ENCODE peak calls at places on chromosomes 2 and 18, in six cellular contexts. D is HepG2, N is tibial nerve, O is body of pancreas, Y is heart left ventricle, B is spleen. U is an unnamed sample.

GRCh38 chr18:8264861-8265411 is 344.3 kb upstream of the RAB12 start:
- DNase-seq in Y (no peak), O (peak), N (no peak), B (no peak), D (peak), U (no peak)

GRCh38 chr2:239262484-239263230 is 138.2 kb downstream of the HDAC4 start:
- DNase-seq in B (no peak), Y (no peak), D (no peak), N (no peak), O (no peak), U (no peak)

GRCh38 chr18:46260879-46261143 is 156.6 kb downstream of the HAUS1 start:
- DNase-seq in Y (no peak), O (no peak), D (no peak), N (no peak), B (no peak), U (no peak)

GRCh38 chr2:138830547-138830946 is 50.4 kb upstream of the NXPH2 start:
- DNase-seq in O (no peak), Y (no peak), B (no peak), D (no peak), N (no peak), U (no peak)

GRCh38 chr2:211854832-211855231 is 683.8 kb downstream of the ERBB4 start:
- DNase-seq in B (no peak), D (no peak), Y (no peak), N (no peak), O (no peak), U (no peak)

GRCh38 chr2:121755237-121756111 is at the start of gene TSN:
- DNase-seq in O (peak), B (peak), D (peak), N (peak), Y (peak), U (peak)

GRCh38 chr2:183951636-183952035 is 646.7 kb upstream of the ZNF804A start:
- DNase-seq in N (no peak), D (no peak), O (no peak), B (no peak), Y (no peak), U (no peak)

GRCh38 chr2:149991576-149991975 is 404.0 kb upstream of the MMADHC start:
- DNase-seq in B (no peak), N (no peak), O (no peak), Y (no peak), D (peak), U (no peak)

GRCh38 chr2:150627526-150627925 is 140.1 kb upstream of the RND3 start:
- DNase-seq in O (no peak), D (no peak), N (no peak), B (no peak), Y (no peak), U (no peak)

GRCh38 chr18:59429608-59430007 is 70.5 kb upstream of the LMAN1 start:
- DNase-seq in D (no peak), O (no peak), N (no peak), Y (no peak), B (no peak), U (no peak)

GRCh38 chr2:179222076-179222475 is 42.6 kb downstream of the SESTD1 start:
- DNase-seq in O (no peak), B (no peak), N (no peak), D (no peak), Y (no peak), U (no peak)

GRCh38 chr18:51988277-51988676 is 351.7 kb upstream of the DCC start:
- DNase-seq in D (no peak), Y (no peak), B (no peak), N (no peak), O (no peak), U (no peak)

GRCh38 chr2:16900405-16901025 is 234.9 kb upstream of the CYRIA start:
- DNase-seq in O (peak), N (no peak), Y (no peak), B (no peak), D (peak), U (peak)

GRCh38 chr2:10495988-10496313 is 47.8 kb upstream of the ODC1 start:
- DNase-seq in B (peak), O (no peak), N (no peak), Y (no peak), D (no peak), U (no peak)

GRCh38 chr2:8448822-8449577 is 232.9 kb upstream of the ID2 start:
- DNase-seq in Y (no peak), D (no peak), N (no peak), B (no peak), O (no peak), U (no peak)

GRCh38 chr2:135030826-135031225 is 16.4 kb downstream of the MAP3K19 start:
- DNase-seq in B (no peak), Y (no peak), N (no peak), D (peak), O (peak), U (no peak)

GRCh38 chr2:197261808-197262226 is 48.8 kb downstream of the ANKRD44 start:
- DNase-seq in D (no peak), Y (no peak), B (no peak), O (no peak), N (no peak), U (no peak)
- TF ChIP-seq POLR2A in D (no peak), Y (no peak), B (no peak), O (no peak), N (no peak), U (no peak)

GRCh38 chr18:3604260-3604625 is 154.3 kb downstream of the TGIF1 start:
- DNase-seq in D (no peak), Y (no peak), N (no peak), O (no peak), B (no peak), U (no peak)

GRCh38 chr18:3607309-3608098 is 157.5 kb downstream of the TGIF1 start:
- DNase-seq in B (peak), O (no peak), N (no peak), Y (no peak), D (no peak), U (no peak)

GRCh38 chr18:3604626-3605408 is 154.8 kb downstream of the TGIF1 start:
- DNase-seq in B (peak), Y (no peak), D (peak), N (no peak), O (no peak), U (no peak)

GRCh38 chr18:3603460-3604259 is 153.7 kb downstream of the TGIF1 start:
- DNase-seq in Y (no peak), B (peak), D (peak), N (no peak), O (peak), U (peak)

GRCh38 chr18:3605562-3606443 is 155.8 kb downstream of the TGIF1 start:
- DNase-seq in Y (no peak), B (peak), O (no peak), N (no peak), D (no peak), U (no peak)
- TF ChIP-seq POLR2A in Y (no peak), B (no peak), O (no peak), N (no peak), D (no peak), U (no peak)

DNA sequence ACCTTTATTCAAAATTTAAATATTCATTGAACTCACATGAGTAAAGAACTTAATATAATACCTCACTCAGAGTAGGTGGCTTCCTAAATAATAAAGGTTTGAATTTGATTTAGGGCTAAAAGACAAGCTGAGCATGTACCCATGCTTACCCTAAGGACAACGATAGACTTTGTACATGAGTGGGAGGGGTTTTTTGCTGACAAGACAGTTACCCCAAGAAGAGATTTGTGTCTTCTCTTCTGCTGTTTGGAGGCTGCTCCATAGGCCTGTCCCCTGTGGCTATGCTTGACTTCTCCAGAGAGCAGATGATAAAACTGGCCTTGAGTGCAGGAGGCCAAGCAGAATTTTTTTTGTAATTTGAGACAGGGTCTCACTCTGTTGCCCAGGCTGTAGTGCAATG is 383.9 kb downstream of the TMEM182 start:
- DNase-seq in D (no peak), Y (no peak), N (no peak), O (no peak), B (no peak), U (no peak)
- TF ChIP-seq POLR2A in D (no peak), Y (no peak), N (no peak), O (no peak), B (no peak), U (no peak)

GRCh38 chr2:172951554-172951953 is 124.1 kb upstream of the MAP3K20 start:
- DNase-seq in Y (no peak), N (no peak), O (no peak), B (no peak), D (no peak), U (no peak)
- TF ChIP-seq POLR2A in Y (no peak), N (no peak), O (no peak), B (no peak), D (no peak), U (no peak)

GRCh38 chr18:79336556-79337142 is 59.1 kb upstream of the NFATC1 start:
- DNase-seq in N (no peak), Y (no peak), B (no peak), O (no peak), D (no peak), U (no peak)

GRCh38 chr18:79335833-79336360 is 59.8 kb upstream of the NFATC1 start:
- DNase-seq in D (no peak), N (no peak), Y (no peak), O (no peak), B (no peak), U (no peak)

GRCh38 chr18:79337620-79338019 is 58.1 kb upstream of the NFATC1 start:
- DNase-seq in O (no peak), N (no peak), D (no peak), Y (no peak), B (no peak), U (no peak)

GRCh38 chr18:79339094-79339908 is 56.4 kb upstream of the NFATC1 start:
- DNase-seq in Y (no peak), N (no peak), B (no peak), D (no peak), O (no peak), U (no peak)

GRCh38 chr18:79337184-79337583 is 58.5 kb upstream of the NFATC1 start:
- DNase-seq in B (no peak), Y (no peak), N (no peak), O (no peak), D (no peak), U (no peak)
- TF ChIP-seq POLR2A in B (no peak), Y (no peak), N (no peak), O (no peak), D (no peak), U (no peak)

GRCh38 chr18:76988015-76988826 is 144.4 kb downstream of the MBP start:
- DNase-seq in D (no peak), O (no peak), N (no peak), Y (peak), B (peak), U (no peak)
- TF ChIP-seq POLR2A in D (no peak), O (peak), N (no peak), Y (no peak), B (no peak), U (no peak)

GRCh38 chr2:120253021-120253882 is 600 bp downstream of the RALB start:
- DNase-seq in N (peak), D (peak), Y (peak), O (peak), B (peak), U (no peak)
- TF ChIP-seq POLR2A in N (no peak), D (no peak), Y (no peak), O (peak), B (no peak), U (no peak)

GRCh38 chr2:233448220-233448559 is 93.9 kb downstream of the DGKD start:
- DNase-seq in D (peak), Y (no peak), B (peak), N (no peak), O (no peak), U (no peak)

GRCh38 chr2:233447506-233448219 is 93.4 kb downstream of the DGKD start:
- DNase-seq in N (no peak), D (no peak), B (peak), Y (no peak), O (no peak), U (no peak)

GRCh38 chr2:233448565-233448964 is 94.3 kb downstream of the DGKD start:
- DNase-seq in D (peak), N (no peak), Y (no peak), O (no peak), B (peak), U (no peak)

GRCh38 chr2:233449921-233450853 is 95.9 kb downstream of the DGKD start:
- DNase-seq in B (peak), O (no peak), Y (no peak), N (peak), D (no peak), U (no peak)

GRCh38 chr2:233449071-233449901 is 95.0 kb downstream of the DGKD start:
- DNase-seq in D (no peak), N (no peak), Y (no peak), B (peak), O (peak), U (no peak)
- TF ChIP-seq POLR2A in D (no peak), N (no peak), Y (no peak), B (no peak), O (no peak), U (no peak)

DNA sequence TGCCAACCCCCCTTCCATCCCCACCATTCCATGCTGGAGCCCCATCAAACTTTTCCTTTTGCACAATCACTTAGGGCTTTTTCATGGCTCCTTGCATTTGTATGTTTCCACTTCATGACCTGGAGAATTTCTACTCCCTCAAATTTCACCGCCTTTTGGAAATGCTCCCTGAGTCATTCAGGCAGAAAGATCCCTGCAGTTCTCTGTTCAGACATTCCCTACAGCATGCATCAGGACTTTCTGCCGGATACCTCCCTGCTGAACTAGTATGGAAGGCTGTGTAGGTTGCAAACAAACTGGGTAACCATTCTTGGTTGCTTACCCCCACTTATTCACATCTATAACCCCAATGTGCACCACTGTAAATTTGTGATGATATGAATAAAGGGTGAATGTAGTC is 389.6 kb upstream of the CELF4 start:
- DNase-seq in D (no peak), Y (no peak), N (no peak), O (no peak), B (no peak), U (no peak)
- TF ChIP-seq POLR2A in D (no peak), Y (no peak), N (no peak), O (no peak), B (no peak), U (no peak)

U was measured in HCT116.